ENCODE peak calls at places on chromosomes 13 and 19, in four cellular contexts. K is fibroblast of lung, E is lower leg skin, I is RWPE1. F is an unnamed sample.

GRCh38 chr19:4567584-4568071 is 8.1 kb upstream of the SEMA6B start:
- DNase-seq in K (no peak), E (no peak), I (no peak), F (peak; percentile 72)

GRCh38 chr19:40005670-40006272 is 8.9 kb downstream of the ZNF546 start:
- DNase-seq in K (peak; percentile 9), E (no peak), I (no peak), F (no peak)

GRCh38 chr13:31846984-31847752 is 107.8 kb downstream of the RXFP2 start:
- DNase-seq in K (no peak), E (no peak), I (peak; percentile 15), F (no peak)

GRCh38 chr13:99258946-99259345 is 767 bp upstream of the GPR18 start:
- DNase-seq in K (no peak), E (no peak), I (no peak), F (no peak)

GRCh38 chr19:10191347-10191746 is 3.4 kb downstream of the DNMT1 start:
- DNase-seq in K (peak; percentile 91), E (no peak), I (no peak), F (peak; percentile 45)

GRCh38 chr19:32711747-32712146 is 7.8 kb upstream of the TDRD12 start:
- DNase-seq in K (no peak), E (no peak), I (no peak), F (no peak)

GRCh38 chr13:27961227-27962085 is 7.7 kb downstream of the CDX2 start:
- DNase-seq in K (no peak), E (peak; percentile 54), I (no peak), F (no peak)

GRCh38 chr19:38838208-38838985 is 6.8 kb upstream of the ECH1 start:
- DNase-seq in K (no peak), E (no peak), I (peak; percentile 88), F (peak; percentile 33)

GRCh38 chr13:102838273-102838672 is 7.6 kb upstream of the ERCC5 start:
- DNase-seq in K (no peak), E (no peak), I (no peak), F (no peak)

GRCh38 chr13:60642552-60642951 is 245.5 kb downstream of the TDRD3 start:
- DNase-seq in K (no peak), E (no peak), I (no peak), F (no peak)